ENCODE peak calls at places on chromosome 5, in seven cellular contexts. P, H, R, Q, L, D and E are unnamed samples.

GRCh38 chr5:107937710-107938355 is 267.1 kb upstream of the EFNA5 start:
- DNase-seq in P (no peak), H (no peak), R (no peak), Q (no peak), L (no peak), D (no peak), E (no peak)

GRCh38 chr5:16934123-16934522 is 2.0 kb downstream of the MYO10 start:
- DNase-seq in P (peak; percentile 82), H (peak; percentile 67), R (peak; percentile 63), Q (peak; percentile 84), L (peak; percentile 78), D (peak; percentile 58), E (peak; percentile 81)

GRCh38 chr5:40790947-40791593 is 7.1 kb downstream of the PRKAA1 start:
- DNase-seq in P (peak; percentile 40), H (no peak), R (no peak), Q (peak; percentile 72), L (no peak), D (peak; percentile 45), E (peak; percentile 34)

GRCh38 chr5:69493235-69493925 is 790 bp downstream of the OCLN start:
- DNase-seq in P (peak; percentile 15), H (peak; percentile 73), R (no peak), Q (no peak), L (peak; percentile 30), D (peak; percentile 44), E (no peak)

GRCh38 chr5:73722224-73722623 is 96.2 kb downstream of the ARHGEF28 start:
- DNase-seq in P (peak; percentile 27), H (no peak), R (no peak), Q (peak; percentile 28), L (peak; percentile 22), D (peak; percentile 40), E (peak; percentile 33)

GRCh38 chr5:139745800-139746690 is 49.6 kb upstream of the PSD2 start:
- DNase-seq in P (peak; percentile 76), H (peak; percentile 56), R (peak; percentile 40), Q (peak; percentile 72), L (peak; percentile 78), D (peak; percentile 83), E (peak; percentile 71)

GRCh38 chr5:96629774-96630173 is 32.4 kb upstream of the CAST start:
- DNase-seq in P (peak; percentile 84), H (no peak), R (no peak), Q (peak; percentile 95), L (peak; percentile 83), D (peak; percentile 99), E (peak; percentile 83)

GRCh38 chr5:9774472-9775079 is 144.4 kb upstream of the TAS2R1 start:
- DNase-seq in P (peak; percentile 84), H (no peak), R (no peak), Q (peak; percentile 83), L (peak; percentile 93), D (peak; percentile 77), E (peak; percentile 82)

GRCh38 chr5:83322273-83322924 is 149.1 kb upstream of the VCAN start:
- DNase-seq in P (peak; percentile 22), H (no peak), R (no peak), Q (no peak), L (no peak), D (peak; percentile 32), E (no peak)

GRCh38 chr5:179323026-179323571 is 22.2 kb downstream of the ADAMTS2 start:
- DNase-seq in P (no peak), H (peak; percentile 26), R (no peak), Q (no peak), L (no peak), D (no peak), E (no peak)

GRCh38 chr5:65926893-65927292 is 518 bp downstream of the ERBIN start:
- DNase-seq in P (peak; percentile 20), H (no peak), R (no peak), Q (peak; percentile 22), L (peak; percentile 16), D (no peak), E (peak; percentile 16)

GRCh38 chr5:73625905-73626811 is at the start of gene ARHGEF28:
- DNase-seq in P (peak; percentile 44), H (peak; percentile 82), R (peak; percentile 70), Q (peak; percentile 59), L (peak; percentile 52), D (peak; percentile 58), E (peak; percentile 49)

GRCh38 chr5:53501054-53501453 is 20.6 kb downstream of the FST start:
- DNase-seq in P (no peak), H (no peak), R (no peak), Q (no peak), L (no peak), D (no peak), E (no peak)

GRCh38 chr5:33848554-33848953 is 43.2 kb downstream of the ADAMTS12 start:
- DNase-seq in P (no peak), H (no peak), R (no peak), Q (no peak), L (no peak), D (no peak), E (no peak)

GRCh38 chr5:50751064-50751657 is 84.7 kb downstream of the PARP8 start:
- DNase-seq in P (peak; percentile 72), H (no peak), R (no peak), Q (peak; percentile 75), L (peak; percentile 66), D (peak; percentile 40), E (peak; percentile 48)

GRCh38 chr5:150209020-150209635 is 19.3 kb downstream of the SLC6A7 start:
- DNase-seq in P (no peak), H (peak; percentile 62), R (no peak), Q (peak; percentile 56), L (peak; percentile 58), D (peak; percentile 85), E (peak; percentile 23)

GRCh38 chr5:37722236-37723146 is 117.3 kb downstream of the GDNF start:
- DNase-seq in P (peak; percentile 88), H (no peak), R (no peak), Q (peak; percentile 97), L (peak; percentile 84), D (peak; percentile 99), E (peak; percentile 77)

GRCh38 chr5:136891601-136892000 is 526.3 kb upstream of the TRPC7 start:
- DNase-seq in P (no peak), H (no peak), R (no peak), Q (no peak), L (no peak), D (no peak), E (no peak)
- H3K4me3 ChIP-seq in P (no peak overlapping the region), H (no peak overlapping the region), R (no peak overlapping the region), Q (no peak overlapping the region), L (no peak overlapping the region), D (no peak overlapping the region), E (no peak overlapping the region)

GRCh38 chr5:156396063-156396829 is 69.3 kb downstream of the SGCD start:
- DNase-seq in P (peak; percentile 29), H (no peak), R (no peak), Q (peak; percentile 9), L (peak; percentile 78), D (no peak), E (peak; percentile 59)
- H3K4me3 ChIP-seq in P (no peak overlapping the region), H (no peak overlapping the region), R (no peak overlapping the region), Q (no peak overlapping the region), L (no peak overlapping the region), D (no peak overlapping the region), E (no peak overlapping the region)

GRCh38 chr5:103562084-103562452 is 521 bp downstream of the NUDT12 start:
- DNase-seq in P (no peak), H (peak; percentile 32), R (no peak), Q (no peak), L (no peak), D (no peak), E (no peak)
- H3K4me3 ChIP-seq in P (peak overlapping the region; percentile 88), H (peak overlapping the region; percentile 69), R (peak overlapping the region; percentile 76), Q (peak overlapping the region; percentile 76), L (peak overlapping the region; percentile 64), D (peak overlapping the region; percentile 87), E (peak overlapping the region; percentile 85)

DNA sequence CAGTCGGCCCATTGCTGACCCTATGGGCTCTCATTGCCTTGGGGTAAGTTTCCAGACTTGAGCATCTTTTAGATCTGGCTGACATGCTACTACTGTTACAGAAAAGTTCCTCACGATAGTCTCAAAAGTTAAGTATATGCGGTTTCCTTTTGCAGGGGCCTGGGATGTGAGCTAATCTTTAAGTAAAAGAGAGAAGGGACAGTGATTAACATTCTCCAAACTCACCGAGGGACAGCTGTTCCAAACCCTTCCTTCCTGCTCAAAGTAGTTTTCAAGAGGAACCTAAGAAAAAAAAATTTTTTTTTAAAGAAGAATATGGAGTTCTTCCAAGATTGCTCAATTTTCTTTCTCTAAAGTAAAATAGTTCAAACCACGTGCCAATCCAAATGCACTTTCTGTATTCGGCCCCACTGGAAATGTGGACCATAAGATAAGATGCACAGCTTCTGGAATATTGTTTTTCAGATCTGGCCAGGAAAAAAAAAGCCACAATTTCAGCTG is 168.0 kb upstream of the SPRY4 start:
- DNase-seq in P (peak; percentile 87), H (no peak), R (peak; percentile 14), Q (peak; percentile 59), L (peak; percentile 93), D (peak; percentile 39), E (peak; percentile 88)
- H3K4me3 ChIP-seq in P (no peak overlapping the region), H (no peak overlapping the region), R (no peak overlapping the region), Q (no peak overlapping the region), L (no peak overlapping the region), D (no peak overlapping the region), E (peak overlapping the region; percentile 10)